ENCODE peak calls at places on chromosome 7, in seven cellular contexts. W, U, I, G, S, P and Y are unnamed samples.

GRCh38 chr7:133433165-133433812 is 180.4 kb downstream of the EXOC4 start:
- DNase-seq in W (no peak), U (no peak), I (peak; percentile 71), G (no peak), S (no peak), P (no peak), Y (no peak)

GRCh38 chr7:67105382-67105781 is 108.7 kb downstream of the TYW1 start:
- DNase-seq in W (no peak), U (no peak), I (no peak), G (no peak), S (no peak), P (no peak), Y (no peak)

GRCh38 chr7:24299192-24299591 is 15.2 kb downstream of the NPY start:
- DNase-seq in W (no peak), U (no peak), I (no peak), G (no peak), S (no peak), P (no peak), Y (no peak)

GRCh38 chr7:2804227-2804763 is 39.8 kb downstream of the GNA12 start:
- DNase-seq in W (no peak), U (no peak), I (peak; percentile 81), G (peak; percentile 54), S (no peak), P (no peak), Y (no peak)

GRCh38 chr7:154699421-154699820 is 303.5 kb downstream of the PAXIP1 start:
- DNase-seq in W (no peak), U (no peak), I (no peak), G (no peak), S (no peak), P (no peak), Y (no peak)

GRCh38 chr7:123285076-123285700 is 85.4 kb upstream of the SLC13A1 start:
- DNase-seq in W (no peak), U (no peak), I (no peak), G (no peak), S (no peak), P (no peak), Y (no peak)

GRCh38 chr7:36806897-36807296 is 82.6 kb upstream of the AOAH start:
- DNase-seq in W (no peak), U (no peak), I (no peak), G (no peak), S (no peak), P (no peak), Y (peak; percentile 74)

GRCh38 chr7:134276951-134277350 is 39.8 kb downstream of the SLC35B4 start:
- DNase-seq in W (no peak), U (no peak), I (no peak), G (no peak), S (no peak), P (no peak), Y (no peak)

GRCh38 chr7:90771281-90771680 is 175.2 kb downstream of the CDK14 start:
- DNase-seq in W (no peak), U (no peak), I (no peak), G (no peak), S (no peak), P (no peak), Y (no peak)

GRCh38 chr7:135281363-135281949 is 47.8 kb downstream of the STRA8 start:
- DNase-seq in W (peak; percentile 89), U (peak; percentile 52), I (peak; percentile 78), G (peak; percentile 82), S (no peak), P (peak; percentile 79), Y (peak; percentile 94)

GRCh38 chr7:43296306-43296705 is 183.9 kb downstream of the HECW1 start:
- DNase-seq in W (no peak), U (no peak), I (peak; percentile 17), G (no peak), S (no peak), P (no peak), Y (no peak)

GRCh38 chr7:25361863-25362262 is 133.6 kb upstream of the NPVF start:
- DNase-seq in W (no peak), U (no peak), I (no peak), G (no peak), S (no peak), P (no peak), Y (no peak)

GRCh38 chr7:107939472-107940145 is 48.6 kb downstream of the DLD start:
- DNase-seq in W (no peak), U (no peak), I (no peak), G (no peak), S (no peak), P (no peak), Y (no peak)

GRCh38 chr7:28919510-28919909 is 38.6 kb downstream of the TRIL start:
- DNase-seq in W (no peak), U (no peak), I (no peak), G (no peak), S (no peak), P (no peak), Y (no peak)

GRCh38 chr7:80312139-80312661 is 177.6 kb downstream of the GNAI1 start:
- DNase-seq in W (no peak), U (no peak), I (peak; percentile 43), G (peak; percentile 10), S (no peak), P (no peak), Y (no peak)

GRCh38 chr7:65974191-65974801 is 7.7 kb downstream of the GUSB start:
- DNase-seq in W (peak; percentile 72), U (no peak), I (no peak), G (no peak), S (peak; percentile 75), P (no peak), Y (no peak)

GRCh38 chr7:20331231-20331880 is 656 bp downstream of the ITGB8 start:
- DNase-seq in W (peak; percentile 83), U (peak; percentile 34), I (no peak), G (peak; percentile 57), S (peak; percentile 92), P (no peak), Y (no peak)

GRCh38 chr7:55192718-55193117 is 172.4 kb upstream of the LANCL2 start:
- DNase-seq in W (no peak), U (no peak), I (no peak), G (no peak), S (no peak), P (no peak), Y (no peak)

GRCh38 chr7:143375298-143376034 is 5.7 kb upstream of the ZYX start:
- DNase-seq in W (no peak), U (no peak), I (no peak), G (no peak), S (no peak), P (no peak), Y (no peak)

GRCh38 chr7:94223375-94224084 is 171.2 kb upstream of the COL1A2 start:
- DNase-seq in W (no peak), U (no peak), I (no peak), G (no peak), S (no peak), P (peak; percentile 41), Y (no peak)

GRCh38 chr7:94228223-94228622 is 166.5 kb upstream of the COL1A2 start:
- DNase-seq in W (no peak), U (no peak), I (no peak), G (no peak), S (no peak), P (no peak), Y (no peak)

GRCh38 chr7:94231333-94231732 is 163.4 kb upstream of the COL1A2 start:
- DNase-seq in W (no peak), U (no peak), I (no peak), G (no peak), S (no peak), P (no peak), Y (no peak)

GRCh38 chr7:94228678-94229077 is 166.0 kb upstream of the COL1A2 start:
- DNase-seq in W (no peak), U (no peak), I (no peak), G (no peak), S (no peak), P (no peak), Y (no peak)
- TF ChIP-seq POLR2AphosphoS5 in W (no peak), U (no peak), I (no peak), G (no peak), S (no peak), P (no peak), Y (no peak)

GRCh38 chr7:94509264-94509878 is at the start of gene CASD1:
- DNase-seq in W (peak; percentile 80), U (no peak), I (peak; percentile 33), G (peak; percentile 80), S (peak; percentile 93), P (no peak), Y (no peak)
- TF ChIP-seq POLR2AphosphoS5 in W (no peak), U (no peak), I (no peak), G (peak; percentile 82), S (no peak), P (no peak), Y (no peak)

GRCh38 chr7:129609666-129610065 is 1.9 kb upstream of the NRF1 start:
- DNase-seq in W (no peak), U (no peak), I (no peak), G (no peak), S (no peak), P (no peak), Y (no peak)

GRCh38 chr7:129605038-129605437 is 6.5 kb upstream of the NRF1 start:
- DNase-seq in W (no peak), U (no peak), I (no peak), G (no peak), S (no peak), P (no peak), Y (no peak)

GRCh38 chr7:129605960-129606644 is 5.4 kb upstream of the NRF1 start:
- DNase-seq in W (no peak), U (no peak), I (no peak), G (no peak), S (no peak), P (no peak), Y (no peak)

GRCh38 chr7:129607471-129608120 is 3.9 kb upstream of the NRF1 start:
- DNase-seq in W (no peak), U (peak; percentile 37), I (no peak), G (peak; percentile 45), S (no peak), P (no peak), Y (no peak)

DNA sequence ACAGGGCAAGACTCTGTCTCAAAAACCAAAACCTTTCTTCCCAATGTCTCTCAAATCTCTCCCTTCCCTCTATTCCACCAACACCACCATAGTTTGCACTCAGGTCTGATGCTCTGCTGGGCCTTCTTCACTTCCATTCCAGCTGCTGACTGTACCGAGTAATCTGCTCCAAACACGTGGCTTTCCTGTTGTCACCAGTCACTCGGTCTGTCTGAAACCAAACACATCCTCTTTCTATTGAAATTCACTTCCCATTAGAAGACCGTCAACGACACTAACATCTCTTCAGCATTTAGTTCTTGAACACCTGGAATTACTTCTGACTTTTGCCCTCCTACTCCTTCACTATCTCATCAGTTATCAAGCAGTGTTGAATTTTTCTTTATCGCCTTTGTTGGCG is 4.7 kb upstream of the NRF1 start:
- DNase-seq in W (no peak), U (no peak), I (no peak), G (peak; percentile 13), S (no peak), P (no peak), Y (no peak)
- TF ChIP-seq POLR2AphosphoS5 in W (no peak), U (no peak), I (no peak), G (no peak), S (no peak), P (no peak), Y (no peak)

GRCh38 chr7:47520408-47520807 is 61.5 kb downstream of the TNS3 start:
- DNase-seq in W (peak; percentile 87), U (no peak), I (peak; percentile 39), G (peak; percentile 52), S (no peak), P (no peak), Y (peak; percentile 94)
- TF ChIP-seq POLR2AphosphoS5 in W (no peak), U (no peak), I (no peak), G (peak; percentile 67), S (no peak), P (no peak), Y (peak; percentile 23)